ENCODE peak calls at places on chromosomes 5 and 9, in ten cellular contexts. U is endothelial cell; A is T-helper 9 cell; F is HT1080; L is activated T-cell treated with anti-CD3 and anti-CD28 coated beads, Interleukin-2, amount 50 U/mL, for 1 hour; D is SK-N-MC; E is HuH-7; Q is Karpas-422; V is NCI-H1105; S is Ammon's horn. I is an unnamed sample.
A peak's percentile ranks its signal among the peaks of the same experiment; 100 is the strongest.

GRCh38 chr5:178126556-178126955 is 4.3 kb upstream of the RMND5B start:
- DNase-seq in L (no peak), V (no peak), D (no peak), A (no peak), S (no peak), U (peak; percentile 46), Q (no peak), E (no peak), F (no peak), I (no peak)

GRCh38 chr9:128124873-128125574 is 2.5 kb downstream of the PTGES2 start:
- DNase-seq in E (peak; percentile 78), D (no peak), S (peak; percentile 63), U (peak; percentile 73), F (peak; percentile 55), L (peak; percentile 54), A (peak; percentile 42), V (no peak), Q (peak; percentile 70), I (peak; percentile 76)

GRCh38 chr5:79189439-79190234 is 46.3 kb upstream of the JMY start:
- DNase-seq in D (peak; percentile 16), L (no peak), U (no peak), E (no peak), S (peak; percentile 41), F (no peak), Q (no peak), A (no peak), V (no peak), I (no peak)

GRCh38 chr5:175056831-175057230 is 332.4 kb downstream of the MSX2 start:
- DNase-seq in V (no peak), A (no peak), U (no peak), E (no peak), D (no peak), Q (no peak), F (no peak), S (no peak), L (no peak), I (no peak)

GRCh38 chr5:35672995-35673394 is 55.3 kb downstream of the SPEF2 start:
- DNase-seq in U (no peak), A (peak; percentile 16), V (no peak), F (no peak), L (peak; percentile 40), Q (no peak), E (no peak), D (no peak), S (peak; percentile 8), I (no peak)

GRCh38 chr5:41925555-41925946 is 470 bp downstream of the FBXO4 start:
- DNase-seq in S (peak; percentile 12), F (peak; percentile 42), L (no peak), U (peak; percentile 15), D (no peak), E (peak; percentile 44), A (no peak), Q (peak; percentile 79), V (no peak), I (no peak)

GRCh38 chr5:152142845-152143469 is 218.3 kb upstream of the GLRA1 start:
- DNase-seq in A (peak; percentile 59), Q (peak; percentile 82), U (peak; percentile 81), V (peak; percentile 7), S (peak; percentile 75), E (peak; percentile 53), F (peak; percentile 37), L (peak; percentile 59), D (peak; percentile 1), I (peak; percentile 79)

GRCh38 chr5:146081685-146082084 is 23.7 kb downstream of the PLAC8L1 start:
- DNase-seq in Q (no peak), A (no peak), U (no peak), V (no peak), S (no peak), F (no peak), L (no peak), D (no peak), E (no peak), I (no peak)

GRCh38 chr5:136053336-136054121 is 24.7 kb downstream of the TGFBI start:
- DNase-seq in E (no peak), F (peak; percentile 98), V (no peak), S (no peak), U (no peak), L (no peak), Q (no peak), A (no peak), D (no peak), I (peak; percentile 91)

GRCh38 chr9:121559183-121559582 is 59.5 kb upstream of the GGTA1 start:
- DNase-seq in A (no peak), L (no peak), V (no peak), E (no peak), Q (no peak), S (no peak), U (no peak), F (peak; percentile 93), D (no peak), I (no peak)

GRCh38 chr9:123246534-123246933 is 21.9 kb downstream of the STRBP start:
- DNase-seq in V (peak; percentile 15), D (peak; percentile 82), L (no peak), A (no peak), F (no peak), Q (no peak), U (no peak), S (no peak), E (no peak), I (no peak)

GRCh38 chr9:16102154-16102553 is 549.3 kb downstream of the CCDC171 start:
- DNase-seq in Q (no peak), A (no peak), V (no peak), F (no peak), S (no peak), U (no peak), L (no peak), E (no peak), D (no peak), I (no peak)

GRCh38 chr9:137916540-137916939 is 39.0 kb downstream of the CACNA1B start:
- DNase-seq in E (no peak), V (no peak), A (no peak), D (no peak), Q (no peak), F (no peak), S (no peak), U (no peak), L (no peak), I (no peak)

GRCh38 chr9:30349526-30350513 is 2034.6 kb upstream of the ACO1 start:
- DNase-seq in U (no peak), A (no peak), S (no peak), Q (no peak), E (no peak), D (no peak), L (no peak), V (no peak), F (no peak), I (no peak)

GRCh38 chr9:127885508-127886281 is 8.2 kb upstream of the AK1 start:
- DNase-seq in L (no peak), V (no peak), Q (no peak), E (no peak), D (no peak), U (no peak), S (no peak), A (no peak), F (no peak), I (no peak)

GRCh38 chr5:154575869-154576806 is 98.1 kb upstream of the HAND1 start:
- DNase-seq in U (no peak), V (no peak), D (no peak), F (no peak), L (no peak), E (no peak), Q (peak; percentile 80), A (no peak), S (no peak), I (no peak)

GRCh38 chr9:98450486-98450885 is 195.0 kb upstream of the TBC1D2 start:
- DNase-seq in A (no peak), S (no peak), F (peak; percentile 49), E (no peak), L (no peak), D (no peak), V (no peak), U (no peak), Q (no peak), I (no peak)

GRCh38 chr5:52150501-52150900 is 637.2 kb upstream of the ITGA1 start:
- DNase-seq in S (no peak), D (no peak), F (no peak), U (no peak), E (peak; percentile 19), V (peak; percentile 45), L (no peak), A (no peak), Q (no peak), I (peak; percentile 5)

GRCh38 chr9:121369595-121370265 is at the start of gene STOM:
- DNase-seq in A (peak; percentile 66), V (no peak), E (peak; percentile 26), S (no peak), D (no peak), F (no peak), U (no peak), L (no peak), Q (peak; percentile 81), I (peak; percentile 83)

GRCh38 chr5:172178301-172179031 is 9.6 kb downstream of the STK10 start:
- DNase-seq in E (no peak), V (no peak), A (peak; percentile 44), D (no peak), L (peak; percentile 53), S (no peak), F (no peak), U (no peak), Q (no peak), I (no peak)

GRCh38 chr5:153831976-153832375 is 206.7 kb downstream of the FAM114A2 start:
- DNase-seq in U (no peak), L (no peak), E (peak; percentile 10), F (peak; percentile 57), V (no peak), Q (peak; percentile 77), D (peak; percentile 20), S (peak; percentile 37), A (no peak), I (peak; percentile 56)

GRCh38 chr9:87350915-87351314 is 146.8 kb upstream of the DAPK1 start:
- DNase-seq in S (no peak), L (no peak), D (no peak), V (no peak), E (no peak), U (no peak), F (no peak), A (no peak), Q (no peak), I (peak; percentile 39)

GRCh38 chr5:17157916-17158529 is 59.4 kb upstream of the BASP1 start:
- DNase-seq in F (no peak), Q (no peak), A (no peak), U (peak; percentile 8), D (no peak), L (no peak), S (peak; percentile 16), E (no peak), V (no peak), I (peak; percentile 74)

GRCh38 chr5:96220610-96221390 is 212.2 kb downstream of the PCSK1 start:
- DNase-seq in S (no peak), F (peak; percentile 71), A (no peak), E (no peak), V (no peak), Q (no peak), U (no peak), D (no peak), L (no peak), I (no peak)

GRCh38 chr9:125906144-125906543 is 159.0 kb downstream of the PBX3 start:
- DNase-seq in Q (no peak), F (no peak), E (no peak), A (no peak), S (no peak), U (no peak), D (no peak), V (no peak), L (no peak), I (no peak)